ENCODE peak calls at places on chromosomes 12 and 14, in six cellular contexts. N, F, I, R, L and T are unnamed samples. For H3K9me3, the result is how much of the 10 kb centered on the place peaks cover.

GRCh38 chr12:62256408-62257079 is 3.7 kb upstream of the USP15 start:
- DNase-seq in N (peak), F (peak), I (no peak), R (no peak), L (no peak), T (no peak)

GRCh38 chr12:93176166-93176565 is 201.6 kb upstream of the NUDT4 start:
- DNase-seq in N (peak), F (peak), I (no peak), R (no peak), L (no peak), T (no peak)

GRCh38 chr14:20734079-20734806 is 11.4 kb upstream of the EDDM3A start:
- DNase-seq in N (no peak), F (no peak), I (no peak), R (no peak), L (no peak), T (no peak)

GRCh38 chr14:60722836-60723217 is 1.3 kb downstream of the SIX4 start:
- DNase-seq in N (peak), F (peak), I (no peak), R (no peak), L (no peak), T (no peak)

GRCh38 chr12:109706747-109707469 is 6.7 kb upstream of the FAM222A start:
- DNase-seq in N (no peak), F (no peak), I (peak), R (peak), L (no peak), T (peak)

GRCh38 chr14:31884776-31885379 is 192.2 kb upstream of the ARHGAP5 start:
- DNase-seq in N (no peak), F (peak), I (no peak), R (peak), L (no peak), T (no peak)

GRCh38 chr14:55746533-55746932 is 166.5 kb downstream of the KTN1 start:
- DNase-seq in N (no peak), F (peak), I (peak), R (no peak), L (no peak), T (no peak)

GRCh38 chr12:103529306-103529705 is 33.5 kb upstream of the C12orf42 start:
- DNase-seq in N (no peak), F (no peak), I (no peak), R (no peak), L (no peak), T (no peak)

GRCh38 chr14:20560961-20561360 is at the start of gene RNASE9:
- DNase-seq in N (no peak), F (no peak), I (no peak), R (no peak), L (no peak), T (no peak)

GRCh38 chr14:61472801-61473376 is 151.5 kb downstream of the PRKCH start:
- DNase-seq in N (peak), F (peak), I (no peak), R (peak), L (no peak), T (no peak)

GRCh38 chr12:19707948-19708409 is 268.7 kb downstream of the AEBP2 start:
- DNase-seq in N (no peak), F (peak), I (no peak), R (no peak), L (peak), T (no peak)

DNA sequence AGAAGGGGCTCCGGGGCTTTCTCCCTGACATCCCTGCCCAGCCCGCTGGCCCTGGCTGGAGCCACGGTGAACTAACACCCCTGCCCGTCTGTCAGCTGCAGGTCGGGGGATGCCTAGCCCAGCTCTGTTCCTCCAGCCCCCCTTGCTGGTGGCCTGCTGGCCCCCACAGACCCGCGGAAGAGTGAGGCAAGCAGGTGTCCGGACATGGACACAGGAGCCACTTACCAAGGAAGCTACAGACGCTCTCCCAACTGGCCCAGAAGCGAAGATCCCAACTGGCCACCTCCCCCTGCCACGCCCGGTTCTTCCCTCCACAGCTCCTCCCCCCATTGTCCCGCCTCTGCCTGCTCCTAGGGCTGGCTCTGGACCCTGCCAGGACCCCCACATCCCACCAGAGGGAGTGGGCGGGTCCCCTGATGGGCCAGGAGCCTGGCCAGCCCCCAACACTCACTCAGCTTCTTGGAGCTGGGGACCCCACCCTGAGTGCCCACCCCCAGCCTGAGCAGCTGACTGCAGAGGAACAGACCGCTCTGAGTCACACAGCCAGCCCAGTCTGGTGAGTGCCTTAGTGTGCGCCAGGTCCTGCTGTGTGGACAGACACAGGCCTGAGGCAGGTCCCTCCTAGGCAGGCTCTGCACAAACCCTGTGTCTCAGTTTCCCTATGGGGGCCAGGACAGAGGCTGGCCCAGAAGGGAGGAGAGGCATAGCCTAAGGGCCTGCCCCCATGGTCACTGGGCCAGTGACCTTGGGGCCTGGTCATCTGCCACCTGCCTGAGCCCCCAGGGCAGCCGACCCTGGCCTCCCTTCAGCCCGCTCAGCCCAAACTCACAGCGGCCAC is 7.7 kb downstream of the AHNAK2 start:
- DNase-seq in N (peak), F (peak), I (no peak), R (peak), L (peak), T (peak)
- H3K9ac ChIP-seq in N (peak), F (peak), I (no peak), R (no peak), L (peak), T (no peak)

GRCh38 chr14:82070040-82070439 is 536.4 kb upstream of the SEL1L start:
- DNase-seq in N (no peak), F (no peak), I (no peak), R (peak), L (no peak), T (no peak)
- H3K9me3 ChIP-seq in N (under half), F (under half), I (half or more), R (under half), L (under half), T (under half)

GRCh38 chr14:27253946-27254345 is 656.1 kb upstream of the NOVA1 start:
- DNase-seq in N (no peak), F (no peak), I (no peak), R (no peak), L (no peak), T (no peak)
- H3K9ac ChIP-seq in N (no peak), F (no peak), I (no peak), R (no peak), L (no peak), T (no peak)

GRCh38 chr14:104235686-104236085 is 97.3 kb downstream of the KIF26A start:
- DNase-seq in N (no peak), F (no peak), I (no peak), R (peak), L (no peak), T (peak)
- H3K9me3 ChIP-seq in N (under half), F (under half), I (under half), R (under half), L (under half), T (under half)

GRCh38 chr12:104551313-104551931 is 94.7 kb downstream of the CHST11 start:
- DNase-seq in N (no peak), F (no peak), I (no peak), R (no peak), L (no peak), T (no peak)
- H3K9ac ChIP-seq in N (no peak), F (no peak), I (no peak), R (no peak), L (no peak), T (no peak)